ENCODE peak calls at places on chromosome 12, in seven cellular contexts. S is CD8-positive, alpha-beta memory T cell; E is HAP-1; I is activated CD4-positive, alpha-beta T cell treated with anti-CD3 and anti-CD28 coated beads for 36 hours; V is left ventricle myocardium inferior; M is fibroblast of mammary gland; K is mesendoderm. P is an unnamed sample.

GRCh38 chr12:52121848-52122838 is 42.6 kb downstream of the SMIM41 start:
- DNase-seq in I (peak), V (peak), E (peak), K (peak), S (peak), M (peak), P (no peak)

GRCh38 chr12:103969391-103969790 is 3.7 kb downstream of the TDG start:
- DNase-seq in K (peak), M (no peak), I (no peak), V (no peak), S (no peak), E (no peak), P (no peak)

GRCh38 chr12:94714378-94714777 is 64.0 kb upstream of the TMCC3 start:
- DNase-seq in S (no peak), I (no peak), K (no peak), M (peak), E (no peak), V (no peak), P (no peak)

GRCh38 chr12:92529944-92530343 is 172.8 kb upstream of the PLEKHG7 start:
- DNase-seq in V (no peak), K (no peak), E (no peak), S (no peak), I (no peak), M (no peak), P (no peak)

GRCh38 chr12:132380646-132381045 is 51.3 kb upstream of the GALNT9 start:
- DNase-seq in M (no peak), S (no peak), K (no peak), E (no peak), V (no peak), I (no peak), P (no peak)

GRCh38 chr12:46268617-46269428 is at the start of gene SLC38A1:
- DNase-seq in E (peak), M (peak), V (peak), K (peak), I (peak), S (peak), P (peak)

GRCh38 chr12:3273409-3273853 is 196.3 kb downstream of the TSPAN9 start:
- DNase-seq in I (no peak), K (no peak), S (no peak), V (no peak), M (no peak), E (no peak), P (no peak)

GRCh38 chr12:103499571-103499970 is 3.8 kb upstream of the C12orf42 start:
- DNase-seq in E (no peak), S (no peak), V (no peak), K (no peak), I (no peak), M (no peak), P (no peak)

GRCh38 chr12:72448805-72449204 is 176.6 kb downstream of the TRHDE start:
- DNase-seq in S (no peak), V (no peak), M (no peak), E (no peak), K (no peak), I (no peak), P (no peak)

GRCh38 chr12:71461787-71462328 is 22.3 kb downstream of the LGR5 start:
- DNase-seq in V (no peak), K (peak), S (no peak), I (no peak), E (no peak), M (no peak), P (no peak)